ENCODE peak calls at places on chromosomes 13 and 19, in ten cellular contexts. I is fibroblast of lung, W is IMR-90, A is H9, O is OCI-LY7, H is Karpas-422, Y is PC-3, J is neural progenitor cell, L is PC-9, E is GM23248. K is an unnamed sample.

GRCh38 chr13:50589651-50590054 is 253.8 kb downstream of the DLEU7 start:
- DNase-seq in I (peak; percentile 97), W (peak; percentile 85), A (no peak), O (no peak), H (no peak), Y (peak; percentile 65), J (no peak), L (peak; percentile 7), E (peak; percentile 96), K (no peak)

GRCh38 chr13:43229506-43229905 is 206.1 kb downstream of the DNAJC15 start:
- DNase-seq in I (peak; percentile 81), W (peak; percentile 87), A (no peak), O (no peak), H (no peak), Y (peak; percentile 47), J (no peak), L (no peak), E (peak; percentile 68), K (no peak)

GRCh38 chr13:85719749-85720148 is 79.5 kb downstream of the SLITRK6 start:
- DNase-seq in I (no peak), W (no peak), A (no peak), O (no peak), H (no peak), Y (no peak), J (no peak), L (no peak), E (no peak), K (no peak)

GRCh38 chr13:40251343-40252032 is 415.0 kb downstream of the FOXO1 start:
- DNase-seq in I (no peak), W (no peak), A (no peak), O (peak; percentile 35), H (no peak), Y (no peak), J (no peak), L (no peak), E (peak; percentile 54), K (no peak)

GRCh38 chr13:114108894-114109293 is 23.5 kb downstream of the RASA3 start:
- DNase-seq in I (no peak), W (no peak), A (no peak), O (no peak), H (no peak), Y (no peak), J (no peak), L (no peak), E (no peak), K (no peak)

GRCh38 chr19:58450836-58451357 is 525 bp upstream of the ZNF324B start:
- DNase-seq in I (no peak), W (no peak), A (no peak), O (no peak), H (no peak), Y (peak; percentile 51), J (no peak), L (no peak), E (peak; percentile 17), K (no peak)

GRCh38 chr19:4294389-4294788 is 7.8 kb downstream of the TMIGD2 start:
- DNase-seq in I (no peak), W (no peak), A (no peak), O (no peak), H (no peak), Y (no peak), J (no peak), L (no peak), E (no peak), K (no peak)

GRCh38 chr19:39496063-39496462 is 2.7 kb upstream of the DLL3 start:
- DNase-seq in I (no peak), W (no peak), A (no peak), O (no peak), H (no peak), Y (no peak), J (no peak), L (no peak), E (no peak), K (no peak)

GRCh38 chr13:36345438-36346221 is 564 bp downstream of the SPART start:
- DNase-seq in I (peak; percentile 87), W (peak; percentile 92), A (peak; percentile 63), O (no peak), H (no peak), Y (no peak), J (peak; percentile 81), L (peak; percentile 42), E (peak; percentile 94), K (peak; percentile 58)

GRCh38 chr13:106561551-106562170 is 6.3 kb downstream of the ARGLU1 start:
- DNase-seq in I (peak; percentile 64), W (peak; percentile 53), A (no peak), O (no peak), H (no peak), Y (no peak), J (peak; percentile 55), L (no peak), E (no peak), K (no peak)

GRCh38 chr19:54673222-54673621 is 10.4 kb downstream of the LILRB4 start:
- DNase-seq in I (no peak), W (no peak), A (no peak), O (no peak), H (no peak), Y (no peak), J (no peak), L (no peak), E (no peak), K (no peak)

GRCh38 chr13:30362005-30362788 is 54.8 kb upstream of the KATNAL1 start:
- DNase-seq in I (no peak), W (no peak), A (no peak), O (no peak), H (no peak), Y (no peak), J (no peak), L (no peak), E (peak; percentile 6), K (no peak)
- H2AFZ ChIP-seq in I (peak overlapping the region; percentile 49), W (no peak overlapping the region), A (no peak overlapping the region), O (no peak overlapping the region), H (no peak overlapping the region), Y (no peak overlapping the region), J (no peak overlapping the region), L (no peak overlapping the region), E (peak overlapping the region; percentile 91), K (no peak overlapping the region)

GRCh38 chr19:6476155-6476895 is 5.3 kb downstream of the DENND1C start:
- DNase-seq in I (peak; percentile 23), W (peak; percentile 10), A (peak; percentile 99), O (peak; percentile 93), H (peak; percentile 93), Y (peak; percentile 68), J (peak; percentile 99), L (peak; percentile 29), E (peak; percentile 76), K (peak; percentile 98)
- H2AFZ ChIP-seq in I (no peak overlapping the region), W (peak overlapping the region; percentile 69), A (peak overlapping the region; percentile 82), O (no peak overlapping the region), H (no peak overlapping the region), Y (no peak overlapping the region), J (peak overlapping the region; percentile 89), L (no peak overlapping the region), E (peak overlapping the region; percentile 38), K (peak overlapping the region; percentile 84)

GRCh38 chr19:35633727-35634440 is 5.0 kb downstream of the RBM42 start:
- DNase-seq in I (no peak), W (no peak), A (no peak), O (no peak), H (no peak), Y (no peak), J (no peak), L (no peak), E (no peak), K (no peak)

GRCh38 chr19:35628565-35629331 is at the start of gene RBM42:
- DNase-seq in I (peak; percentile 99), W (peak; percentile 99), A (peak; percentile 99), O (peak; percentile 99), H (peak; percentile 99), Y (peak; percentile 97), J (peak; percentile 99), L (peak; percentile 97), E (peak; percentile 99), K (peak; percentile 99)

GRCh38 chr19:35628264-35628564 is 622 bp upstream of the RBM42 start:
- DNase-seq in I (no peak), W (no peak), A (no peak), O (no peak), H (no peak), Y (no peak), J (no peak), L (no peak), E (no peak), K (no peak)

GRCh38 chr19:35623327-35624010 is 5.4 kb upstream of the RBM42 start:
- DNase-seq in I (no peak), W (no peak), A (no peak), O (no peak), H (no peak), Y (no peak), J (no peak), L (no peak), E (no peak), K (no peak)

DNA sequence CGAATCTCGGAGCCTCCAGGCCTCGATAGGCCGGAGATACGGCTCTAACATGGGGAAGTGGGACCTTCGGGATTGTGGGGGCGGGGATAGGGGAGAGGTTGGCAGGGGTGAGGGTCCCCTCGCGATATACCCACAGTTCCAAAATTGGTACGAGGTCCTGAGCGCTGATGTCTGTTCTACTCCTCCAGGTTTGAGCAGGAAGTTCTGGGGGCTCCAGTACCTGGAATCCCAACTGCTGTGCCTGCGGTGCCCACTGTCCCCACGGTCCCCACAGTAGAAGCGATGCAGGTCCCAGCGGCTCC is 447 bp downstream of the RBM42 start:
- DNase-seq in I (no peak), W (no peak), A (no peak), O (no peak), H (no peak), Y (no peak), J (no peak), L (no peak), E (no peak), K (no peak)
- H2AFZ ChIP-seq in I (peak overlapping the region; percentile 73), W (peak overlapping the region; percentile 92), A (no peak overlapping the region), O (peak overlapping the region; percentile 57), H (peak overlapping the region; percentile 39), Y (peak overlapping the region; percentile 95), J (peak overlapping the region; percentile 55), L (peak overlapping the region; percentile 98), E (peak overlapping the region; percentile 83), K (peak overlapping the region; percentile 86)

GRCh38 chr19:50836543-50837195 is 3.3 kb upstream of the KLK15 start:
- DNase-seq in I (no peak), W (no peak), A (no peak), O (no peak), H (no peak), Y (no peak), J (no peak), L (no peak), E (no peak), K (no peak)
- H2AFZ ChIP-seq in I (no peak overlapping the region), W (peak overlapping the region; percentile 94), A (no peak overlapping the region), O (no peak overlapping the region), H (no peak overlapping the region), Y (peak overlapping the region; percentile 74), J (no peak overlapping the region), L (no peak overlapping the region), E (no peak overlapping the region), K (peak overlapping the region; percentile 95)

DNA sequence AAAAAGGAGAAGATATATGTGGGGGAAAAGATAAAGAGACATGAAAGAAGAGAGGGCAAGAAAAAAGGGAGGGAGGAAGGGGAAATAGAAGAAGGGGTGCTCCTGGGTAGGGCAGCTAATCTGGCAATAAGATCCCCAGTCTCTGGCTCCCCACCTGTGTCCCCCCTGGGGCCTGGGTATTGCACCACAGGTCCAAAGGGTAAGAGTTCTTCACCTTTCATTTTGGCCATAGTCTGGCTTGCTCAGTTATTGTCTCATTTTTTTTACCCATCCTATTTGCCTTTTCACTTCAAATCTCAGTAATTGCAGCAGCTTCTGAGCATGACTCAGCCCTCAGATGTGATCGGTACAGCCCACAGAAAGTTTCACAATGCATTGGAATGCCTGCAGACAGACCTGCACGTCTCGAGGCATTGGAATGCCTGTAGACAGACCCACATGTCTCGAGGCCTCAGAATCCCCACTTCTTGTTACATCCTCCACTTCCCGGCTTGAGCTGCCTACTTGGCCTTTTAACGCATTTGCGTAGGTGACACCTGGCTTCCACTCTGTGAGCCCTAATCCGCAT is 173.7 kb downstream of the NUFIP1 start:
- DNase-seq in I (peak; percentile 99), W (peak; percentile 98), A (peak; percentile 46), O (no peak), H (peak; percentile 25), Y (peak; percentile 91), J (peak; percentile 41), L (peak; percentile 82), E (peak; percentile 95), K (peak; percentile 43)
- H2AFZ ChIP-seq in I (no peak overlapping the region), W (peak overlapping the region; percentile 35), A (no peak overlapping the region), O (no peak overlapping the region), H (no peak overlapping the region), Y (no peak overlapping the region), J (no peak overlapping the region), L (no peak overlapping the region), E (peak overlapping the region; percentile 2), K (no peak overlapping the region)

K was measured in neuronal stem cell.